ENCODE peak calls at places on chromosomes 6 and 20, in seven cellular contexts. One of them, this sample, is unnamed.

GRCh38 chr20:44856442-44856841 is 29.1 kb upstream of the YWHAB start:
- DNase-seq in T follicular helper cell: no peak
- DNase-seq in pancreas: no peak
- DNase-seq in ureter: no peak
- DNase-seq in epithelial cell of esophagus: no peak
- DNase-seq in spleen: no peak
- DNase-seq in heart right ventricle: no peak
- DNase-seq in this sample: no peak

GRCh38 chr6:131134950-131135243 is 370 bp upstream of the AKAP7 start:
- DNase-seq in T follicular helper cell: no peak
- DNase-seq in pancreas: no peak
- DNase-seq in ureter: no peak
- DNase-seq in epithelial cell of esophagus: no peak
- DNase-seq in spleen: no peak
- DNase-seq in heart right ventricle: no peak
- DNase-seq in this sample: no peak

GRCh38 chr6:156028310-156029131 is 572.9 kb upstream of the NOX3 start:
- DNase-seq in T follicular helper cell: no peak
- DNase-seq in pancreas: no peak
- DNase-seq in ureter: no peak
- DNase-seq in epithelial cell of esophagus: no peak
- DNase-seq in spleen: no peak
- DNase-seq in heart right ventricle: no peak
- DNase-seq in this sample: no peak

GRCh38 chr6:72761767-72762166 is 139.9 kb downstream of the KCNQ5 start:
- DNase-seq in T follicular helper cell: no peak
- DNase-seq in pancreas: no peak
- DNase-seq in ureter: no peak
- DNase-seq in epithelial cell of esophagus: no peak
- DNase-seq in spleen: no peak
- DNase-seq in heart right ventricle: no peak
- DNase-seq in this sample: no peak

GRCh38 chr20:47276251-47276650 is 80.2 kb downstream of the ZMYND8 start:
- DNase-seq in T follicular helper cell: no peak
- DNase-seq in pancreas: no peak
- DNase-seq in ureter: no peak
- DNase-seq in epithelial cell of esophagus: no peak
- DNase-seq in spleen: no peak
- DNase-seq in heart right ventricle: no peak
- DNase-seq in this sample: no peak

GRCh38 chr6:4914412-4915159 is 89.3 kb downstream of the RPP40 start:
- DNase-seq in T follicular helper cell: no peak
- DNase-seq in pancreas: no peak
- DNase-seq in ureter: no peak
- DNase-seq in epithelial cell of esophagus: peak; percentile 37
- DNase-seq in spleen: no peak
- DNase-seq in heart right ventricle: no peak
- DNase-seq in this sample: no peak

GRCh38 chr20:40467014-40467413 is 222.0 kb downstream of the MAFB start:
- DNase-seq in T follicular helper cell: no peak
- DNase-seq in pancreas: no peak
- DNase-seq in ureter: no peak
- DNase-seq in epithelial cell of esophagus: no peak
- DNase-seq in spleen: no peak
- DNase-seq in heart right ventricle: peak; percentile 29
- DNase-seq in this sample: no peak

GRCh38 chr6:14804444-14805210 is 441.2 kb upstream of the JARID2 start:
- DNase-seq in T follicular helper cell: no peak
- DNase-seq in pancreas: peak; percentile 81
- DNase-seq in ureter: peak; percentile 76
- DNase-seq in epithelial cell of esophagus: peak; percentile 43
- DNase-seq in spleen: peak; percentile 80
- DNase-seq in heart right ventricle: peak; percentile 93
- DNase-seq in this sample: no peak

GRCh38 chr20:37565134-37565811 is 37.6 kb upstream of the BLCAP start:
- DNase-seq in T follicular helper cell: no peak
- DNase-seq in pancreas: no peak
- DNase-seq in ureter: no peak
- DNase-seq in epithelial cell of esophagus: no peak
- DNase-seq in spleen: no peak
- DNase-seq in heart right ventricle: no peak
- DNase-seq in this sample: no peak

GRCh38 chr6:19864285-19864684 is 27.1 kb downstream of the ID4 start:
- DNase-seq in T follicular helper cell: no peak
- DNase-seq in pancreas: no peak
- DNase-seq in ureter: no peak
- DNase-seq in epithelial cell of esophagus: no peak
- DNase-seq in spleen: no peak
- DNase-seq in heart right ventricle: no peak
- DNase-seq in this sample: no peak

GRCh38 chr20:59723607-59724456 is 119.5 kb downstream of the PHACTR3 start:
- DNase-seq in T follicular helper cell: no peak
- DNase-seq in pancreas: no peak
- DNase-seq in ureter: no peak
- DNase-seq in epithelial cell of esophagus: no peak
- DNase-seq in spleen: no peak
- DNase-seq in heart right ventricle: no peak
- DNase-seq in this sample: no peak

GRCh38 chr20:63705232-63706026 is 2.3 kb downstream of the ARFRP1 start:
- DNase-seq in T follicular helper cell: no peak
- DNase-seq in pancreas: no peak
- DNase-seq in ureter: no peak
- DNase-seq in epithelial cell of esophagus: no peak
- DNase-seq in spleen: no peak
- DNase-seq in heart right ventricle: no peak
- DNase-seq in this sample: no peak

GRCh38 chr20:19543114-19543513 is 214.9 kb upstream of the RIN2 start:
- DNase-seq in T follicular helper cell: no peak
- DNase-seq in pancreas: no peak
- DNase-seq in ureter: no peak
- DNase-seq in epithelial cell of esophagus: no peak
- DNase-seq in spleen: no peak
- DNase-seq in heart right ventricle: no peak
- DNase-seq in this sample: no peak

GRCh38 chr6:116328528-116328903 is 42.2 kb upstream of the DSE start:
- DNase-seq in T follicular helper cell: no peak
- DNase-seq in pancreas: no peak
- DNase-seq in ureter: no peak
- DNase-seq in epithelial cell of esophagus: no peak
- DNase-seq in spleen: no peak
- DNase-seq in heart right ventricle: no peak
- DNase-seq in this sample: no peak

GRCh38 chr20:33647603-33648395 is 14.3 kb upstream of the C20orf144 start:
- DNase-seq in T follicular helper cell: no peak
- DNase-seq in pancreas: peak; percentile 45
- DNase-seq in ureter: no peak
- DNase-seq in epithelial cell of esophagus: no peak
- DNase-seq in spleen: no peak
- DNase-seq in heart right ventricle: no peak
- DNase-seq in this sample: no peak

GRCh38 chr6:31383149-31383548 is 20.2 kb upstream of the MICA start:
- DNase-seq in T follicular helper cell: no peak
- DNase-seq in pancreas: no peak
- DNase-seq in ureter: no peak
- DNase-seq in epithelial cell of esophagus: peak; percentile 81
- DNase-seq in spleen: no peak
- DNase-seq in heart right ventricle: no peak
- DNase-seq in this sample: no peak

GRCh38 chr6:94956910-94957309 is 620.4 kb upstream of the MANEA start:
- DNase-seq in T follicular helper cell: no peak
- DNase-seq in pancreas: no peak
- DNase-seq in ureter: no peak
- DNase-seq in epithelial cell of esophagus: no peak
- DNase-seq in spleen: no peak
- DNase-seq in heart right ventricle: no peak
- DNase-seq in this sample: no peak

GRCh38 chr6:101203664-101204063 is 189.8 kb upstream of the GRIK2 start:
- DNase-seq in T follicular helper cell: no peak
- DNase-seq in pancreas: no peak
- DNase-seq in ureter: no peak
- DNase-seq in epithelial cell of esophagus: no peak
- DNase-seq in spleen: no peak
- DNase-seq in heart right ventricle: no peak
- DNase-seq in this sample: no peak

GRCh38 chr20:57999465-58000111 is 228.9 kb downstream of the ANKRD60 start:
- DNase-seq in T follicular helper cell: no peak
- DNase-seq in pancreas: peak; percentile 42
- DNase-seq in ureter: no peak
- DNase-seq in epithelial cell of esophagus: no peak
- DNase-seq in spleen: peak; percentile 71
- DNase-seq in heart right ventricle: peak; percentile 38
- DNase-seq in this sample: no peak

GRCh38 chr6:30156262-30156599 is 4.8 kb downstream of the TRIM10 start:
- DNase-seq in T follicular helper cell: no peak
- DNase-seq in pancreas: no peak
- DNase-seq in ureter: no peak
- DNase-seq in epithelial cell of esophagus: peak; percentile 79
- DNase-seq in spleen: no peak
- DNase-seq in heart right ventricle: peak; percentile 38
- DNase-seq in this sample: no peak

GRCh38 chr20:50649587-50649986 is 41.8 kb downstream of the RIPOR3 start:
- DNase-seq in T follicular helper cell: no peak
- DNase-seq in pancreas: no peak
- DNase-seq in ureter: no peak
- DNase-seq in epithelial cell of esophagus: no peak
- DNase-seq in spleen: no peak
- DNase-seq in heart right ventricle: no peak
- DNase-seq in this sample: no peak

GRCh38 chr20:57459278-57459677 is 65.7 kb downstream of the CTCFL start:
- DNase-seq in T follicular helper cell: no peak
- DNase-seq in pancreas: no peak
- DNase-seq in ureter: no peak
- DNase-seq in epithelial cell of esophagus: no peak
- DNase-seq in spleen: no peak
- DNase-seq in heart right ventricle: no peak
- DNase-seq in this sample: no peak

GRCh38 chr20:41329435-41330342 is 10.9 kb upstream of the LPIN3 start:
- DNase-seq in T follicular helper cell: peak; percentile 17
- DNase-seq in pancreas: peak; percentile 23
- DNase-seq in ureter: peak; percentile 77
- DNase-seq in epithelial cell of esophagus: peak; percentile 95
- DNase-seq in spleen: peak; percentile 90
- DNase-seq in heart right ventricle: peak; percentile 74
- DNase-seq in this sample: peak; percentile 39

GRCh38 chr6:52576392-52577021 is 353 bp downstream of the TRAM2 start:
- DNase-seq in T follicular helper cell: peak; percentile 24
- DNase-seq in pancreas: peak; percentile 83
- DNase-seq in ureter: peak; percentile 70
- DNase-seq in epithelial cell of esophagus: peak; percentile 70
- DNase-seq in spleen: peak; percentile 93
- DNase-seq in heart right ventricle: peak; percentile 67
- DNase-seq in this sample: peak; percentile 44

GRCh38 chr6:56235245-56235644 is 12.1 kb downstream of the COL21A1 start:
- DNase-seq in T follicular helper cell: no peak
- DNase-seq in pancreas: no peak
- DNase-seq in ureter: no peak
- DNase-seq in epithelial cell of esophagus: peak; percentile 46
- DNase-seq in spleen: no peak
- DNase-seq in heart right ventricle: no peak
- DNase-seq in this sample: no peak

GRCh38 chr6:105568121-105568520 is 165.2 kb upstream of the PREP start:
- DNase-seq in T follicular helper cell: no peak
- DNase-seq in pancreas: no peak
- DNase-seq in ureter: no peak
- DNase-seq in epithelial cell of esophagus: no peak
- DNase-seq in spleen: no peak
- DNase-seq in heart right ventricle: no peak
- DNase-seq in this sample: no peak

GRCh38 chr6:167968091-167968490 is 29.4 kb upstream of the KIF25 start:
- DNase-seq in T follicular helper cell: no peak
- DNase-seq in pancreas: no peak
- DNase-seq in ureter: no peak
- DNase-seq in epithelial cell of esophagus: peak; percentile 54
- DNase-seq in spleen: no peak
- DNase-seq in heart right ventricle: no peak
- DNase-seq in this sample: no peak

GRCh38 chr6:73236147-73236750 is 11.0 kb upstream of the KHDC1L start:
- DNase-seq in T follicular helper cell: no peak
- DNase-seq in pancreas: no peak
- DNase-seq in ureter: no peak
- DNase-seq in epithelial cell of esophagus: peak; percentile 93
- DNase-seq in spleen: no peak
- DNase-seq in heart right ventricle: no peak
- DNase-seq in this sample: no peak

GRCh38 chr6:168634928-168635327 is 193.9 kb downstream of the SMOC2 start:
- DNase-seq in T follicular helper cell: no peak
- DNase-seq in pancreas: no peak
- DNase-seq in ureter: no peak
- DNase-seq in epithelial cell of esophagus: no peak
- DNase-seq in spleen: no peak
- DNase-seq in heart right ventricle: no peak
- DNase-seq in this sample: no peak

GRCh38 chr6:135675862-135676261 is 175.6 kb upstream of the PDE7B start:
- DNase-seq in T follicular helper cell: peak; percentile 30
- DNase-seq in pancreas: no peak
- DNase-seq in ureter: no peak
- DNase-seq in epithelial cell of esophagus: peak; percentile 36
- DNase-seq in spleen: no peak
- DNase-seq in heart right ventricle: no peak
- DNase-seq in this sample: peak; percentile 22